ENCODE peak calls at places on chromosomes 11 and 22, in eight cellular contexts. X, N, L, U, H, F, G and O are unnamed samples.

GRCh38 chr11:117925198-117925925 is 3.8 kb downstream of the TMPRSS13 start:
- DNase-seq in G (no peak), X (no peak), U (no peak), L (no peak), F (no peak), N (no peak), H (no peak), O (no peak)

GRCh38 chr11:20035701-20036601 is 124.3 kb downstream of the DBX1 start:
- DNase-seq in U (no peak), N (no peak), L (no peak), H (no peak), G (peak), X (no peak), F (no peak), O (no peak)

GRCh38 chr22:49930128-49930527 is 11.7 kb downstream of the CRELD2 start:
- DNase-seq in U (no peak), F (no peak), H (no peak), X (no peak), G (no peak), N (no peak), L (no peak), O (no peak)

GRCh38 chr11:4932751-4933150 is 8.6 kb upstream of the OR51G1 start:
- DNase-seq in G (no peak), L (no peak), H (no peak), X (no peak), F (no peak), U (no peak), N (no peak), O (no peak)

GRCh38 chr11:22466809-22467208 is 128.6 kb downstream of the SLC17A6 start:
- DNase-seq in X (no peak), H (no peak), G (peak), U (peak), F (no peak), N (no peak), L (no peak), O (no peak)

GRCh38 chr22:29332886-29333496 is 17.5 kb upstream of the RASL10A start:
- DNase-seq in G (no peak), U (no peak), F (no peak), N (no peak), X (no peak), L (no peak), H (no peak), O (no peak)

GRCh38 chr11:117934526-117935307 is 5.5 kb upstream of the TMPRSS13 start:
- DNase-seq in H (no peak), X (no peak), L (no peak), G (no peak), N (no peak), F (no peak), U (no peak), O (no peak)

GRCh38 chr11:123694551-123694950 is 40.1 kb upstream of the SCN3B start:
- DNase-seq in U (no peak), L (no peak), F (no peak), G (no peak), H (no peak), N (no peak), X (no peak), O (no peak)

GRCh38 chr11:65575568-65576231 is at the start of gene EHBP1L1:
- DNase-seq in X (peak), U (no peak), H (peak), F (peak), G (peak), L (peak), N (no peak), O (no peak)

GRCh38 chr11:13339196-13340153 is 61.9 kb downstream of the BMAL1 start:
- DNase-seq in L (no peak), X (no peak), N (no peak), F (no peak), G (peak), U (peak), H (no peak), O (no peak)

GRCh38 chr11:123413636-123414035 is 16.4 kb upstream of the GRAMD1B start:
- DNase-seq in L (peak), F (no peak), U (no peak), G (no peak), X (no peak), N (no peak), H (no peak), O (no peak)

GRCh38 chr11:76744186-76745058 is 38.7 kb upstream of the TSKU start:
- DNase-seq in G (no peak), N (peak), U (no peak), F (peak), H (peak), X (no peak), L (peak), O (no peak)

GRCh38 chr11:76793834-76794291 is 10.7 kb downstream of the TSKU start:
- DNase-seq in X (no peak), G (no peak), L (no peak), H (no peak), F (no peak), U (no peak), N (no peak), O (no peak)

GRCh38 chr22:46278656-46279645 is 11.1 kb downstream of the TTC38 start:
- DNase-seq in L (no peak), G (no peak), H (no peak), F (no peak), X (no peak), U (no peak), N (no peak), O (no peak)

GRCh38 chr11:72652871-72653615 is 21.2 kb downstream of the PDE2A start:
- DNase-seq in U (no peak), L (peak), N (no peak), G (no peak), H (no peak), F (no peak), X (no peak), O (no peak)

GRCh38 chr22:32723632-32724031 is 77.9 kb upstream of the TIMP3 start:
- DNase-seq in G (peak), H (peak), U (no peak), F (peak), X (peak), N (peak), L (peak), O (no peak)

GRCh38 chr11:11581493-11581880 is 40.3 kb downstream of the GALNT18 start:
- DNase-seq in N (no peak), U (no peak), H (no peak), F (no peak), X (no peak), L (no peak), G (no peak), O (no peak)

GRCh38 chr22:22519591-22519990 is 479 bp downstream of the ZNF280A start:
- DNase-seq in X (no peak), H (no peak), U (no peak), F (no peak), N (no peak), G (no peak), L (no peak), O (no peak)

GRCh38 chr22:50304528-50305392 is 2.7 kb downstream of the PLXNB2 start:
- DNase-seq in G (peak), U (no peak), H (peak), L (no peak), F (peak), N (no peak), X (no peak), O (no peak)

GRCh38 chr11:129881570-129882170 is 13.7 kb downstream of the NFRKB start:
- DNase-seq in X (peak), G (peak), F (peak), H (no peak), N (no peak), L (peak), U (no peak), O (no peak)

GRCh38 chr22:17217179-17217578 is 2.1 kb downstream of the ADA2 start:
- DNase-seq in X (peak), U (no peak), N (no peak), F (no peak), L (no peak), G (no peak), H (no peak), O (no peak)

GRCh38 chr11:79076526-79077115 is 364.2 kb downstream of the TENM4 start:
- DNase-seq in G (no peak), L (peak), U (no peak), N (peak), F (peak), X (peak), H (peak), O (no peak)

GRCh38 chr11:2377511-2378443 is 667 bp downstream of the CD81 start:
- DNase-seq in F (peak), N (peak), G (peak), H (peak), X (peak), U (no peak), L (peak), O (no peak)

GRCh38 chr11:975824-976223 is 50.2 kb downstream of the AP2A2 start:
- DNase-seq in G (peak), H (no peak), L (no peak), U (no peak), N (no peak), X (peak), F (no peak), O (no peak)

GRCh38 chr22:23816552-23816976 is 22.2 kb downstream of the DERL3 start:
- DNase-seq in H (no peak), U (no peak), X (no peak), N (no peak), G (no peak), F (no peak), L (no peak), O (no peak)

GRCh38 chr11:100687630-100688395 is 725 bp downstream of the ARHGAP42 start:
- DNase-seq in G (peak), L (peak), F (peak), N (peak), U (peak), H (peak), X (no peak), O (peak)

GRCh38 chr11:66683877-66684276 is 6.2 kb upstream of the RBM4B start:
- DNase-seq in H (no peak), X (no peak), F (no peak), U (no peak), N (no peak), L (no peak), G (no peak), O (no peak)

GRCh38 chr11:84215671-84216070 is 929.5 kb upstream of the CCDC90B start:
- DNase-seq in F (no peak), L (no peak), G (no peak), H (no peak), N (no peak), X (no peak), U (no peak), O (no peak)

GRCh38 chr11:84212467-84213390 is 926.6 kb upstream of the CCDC90B start:
- DNase-seq in U (no peak), L (no peak), X (no peak), G (no peak), F (no peak), H (no peak), N (no peak), O (no peak)

GRCh38 chr11:84214557-84214956 is 928.4 kb upstream of the CCDC90B start:
- DNase-seq in H (no peak), X (no peak), N (no peak), G (no peak), F (no peak), L (no peak), U (no peak), O (no peak)

GRCh38 chr11:84218318-84218717 is 932.2 kb upstream of the CCDC90B start:
- DNase-seq in L (no peak), X (no peak), N (no peak), G (no peak), F (no peak), U (no peak), H (no peak), O (no peak)
- H3K4me3 ChIP-seq in L (no peak), X (no peak), N (no peak), G (no peak), F (no peak), U (no peak), H (no peak), O (no peak)

GRCh38 chr22:20430641-20431519 is 6.7 kb downstream of the SCARF2 start:
- DNase-seq in N (no peak), F (peak), G (no peak), H (peak), U (no peak), X (no peak), L (peak), O (no peak)

GRCh38 chr22:20427945-20428417 is 9.6 kb downstream of the SCARF2 start:
- DNase-seq in L (no peak), F (no peak), G (no peak), H (no peak), U (no peak), X (no peak), N (no peak), O (no peak)

GRCh38 chr22:20430101-20430640 is 7.5 kb downstream of the SCARF2 start:
- DNase-seq in H (no peak), U (no peak), X (no peak), F (no peak), L (no peak), G (no peak), N (no peak), O (no peak)

GRCh38 chr22:20428496-20429253 is 8.9 kb downstream of the SCARF2 start:
- DNase-seq in X (no peak), H (no peak), N (no peak), G (no peak), U (no peak), F (no peak), L (no peak), O (no peak)

DNA sequence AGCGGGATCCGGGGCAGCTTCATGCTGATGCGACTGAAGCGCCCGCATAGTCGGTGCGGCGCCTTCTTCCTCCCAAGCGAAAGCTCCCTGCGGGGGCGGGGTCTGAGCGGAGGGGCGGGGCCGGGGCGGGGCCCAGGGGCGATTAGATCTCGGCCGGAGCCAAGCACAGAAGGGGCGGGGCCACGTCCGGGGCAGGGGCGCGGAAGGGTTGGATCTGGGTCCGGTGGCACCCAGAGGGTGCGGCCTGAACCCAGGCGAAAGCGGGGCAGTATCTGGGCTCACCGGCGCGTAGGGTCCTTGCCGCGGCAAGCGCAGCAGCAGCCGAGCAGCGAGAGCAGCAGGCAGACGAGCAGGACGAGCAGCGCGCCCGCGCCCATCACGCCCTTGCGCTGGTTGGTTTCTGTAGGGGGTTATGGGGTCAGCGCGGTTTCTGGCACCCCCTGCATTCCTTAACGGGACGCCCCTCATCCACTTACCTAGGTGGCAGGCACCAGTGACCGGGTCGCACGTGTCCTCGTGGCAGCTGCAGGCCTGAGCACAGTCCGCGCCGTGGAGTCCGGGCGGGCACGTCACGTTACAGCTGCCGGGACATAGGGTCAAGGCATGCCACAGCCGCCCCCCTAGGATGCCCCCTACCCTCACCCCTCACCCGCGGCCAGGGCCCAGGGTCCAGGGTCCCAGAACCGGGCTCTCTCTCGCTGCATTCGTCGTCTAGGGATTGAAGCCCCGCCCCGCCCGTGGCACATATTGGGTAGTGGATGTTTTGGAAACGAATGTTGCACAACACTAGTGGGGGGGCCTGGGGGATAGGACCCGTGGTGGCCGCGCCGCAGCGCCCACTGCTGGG is 8.1 kb downstream of the SCARF2 start:
- DNase-seq in G (no peak), X (peak), H (peak), N (no peak), F (peak), L (peak), U (no peak), O (no peak)
- H3K4me3 ChIP-seq in G (no peak), X (peak), H (peak), N (peak), F (peak), L (peak), U (no peak), O (no peak)

GRCh38 chr11:69296890-69297224 is 2.9 kb downstream of the MYEOV start:
- DNase-seq in N (no peak), X (no peak), H (peak), U (no peak), F (no peak), L (no peak), G (no peak), O (no peak)

GRCh38 chr11:69294621-69295078 is 695 bp downstream of the MYEOV start:
- DNase-seq in N (no peak), L (no peak), G (no peak), H (no peak), U (no peak), X (no peak), F (no peak), O (no peak)

GRCh38 chr11:69295079-69295994 is 1.4 kb downstream of the MYEOV start:
- DNase-seq in G (no peak), F (no peak), U (no peak), X (peak), H (no peak), N (no peak), L (no peak), O (no peak)

GRCh38 chr11:69297225-69297925 is 3.4 kb downstream of the MYEOV start:
- DNase-seq in L (peak), H (peak), X (peak), G (peak), U (peak), F (peak), N (peak), O (no peak)

GRCh38 chr11:69295995-69296889 is 2.3 kb downstream of the MYEOV start:
- DNase-seq in G (peak), N (peak), X (peak), F (no peak), H (peak), L (no peak), U (no peak), O (no peak)
- H3K4me3 ChIP-seq in G (no peak), N (no peak), X (peak), F (no peak), H (no peak), L (no peak), U (no peak), O (no peak)

GRCh38 chr22:30392661-30393321 is 4.0 kb upstream of the SEC14L2 start:
- DNase-seq in G (no peak), U (no peak), F (no peak), N (no peak), H (no peak), X (peak), L (no peak), O (no peak)
- H3K4me3 ChIP-seq in G (no peak), U (no peak), F (no peak), N (no peak), H (no peak), X (peak), L (no peak), O (no peak)

GRCh38 chr11:118956094-118956846 is at the start of gene UPK2:
- DNase-seq in H (peak), L (peak), X (peak), U (no peak), G (peak), F (peak), N (peak), O (peak)
- H3K4me3 ChIP-seq in H (no peak), L (no peak), X (no peak), U (no peak), G (no peak), F (no peak), N (no peak), O (no peak)

DNA sequence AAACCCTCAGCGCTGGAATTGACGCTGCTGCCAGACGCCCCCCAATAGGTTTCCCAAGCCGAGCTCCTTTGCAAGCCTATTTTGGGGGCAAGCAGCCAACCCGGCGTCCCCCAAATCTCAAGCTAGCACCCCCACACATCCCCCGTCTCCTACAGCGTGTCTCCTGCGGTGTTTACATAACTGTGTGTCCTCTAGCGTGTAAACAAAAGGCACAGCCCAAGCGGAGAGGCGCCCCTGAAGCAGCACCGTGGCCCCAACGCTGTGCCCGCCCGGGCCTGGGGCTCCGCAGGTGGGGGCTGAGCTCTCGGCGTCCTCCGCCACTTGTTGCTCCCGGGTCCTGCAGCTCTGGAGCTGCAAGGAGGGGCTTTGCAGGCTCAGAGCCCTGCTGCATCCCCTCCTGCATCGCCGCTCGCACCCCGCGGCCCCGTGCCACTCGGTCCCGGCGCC is 1.6 kb downstream of the CADM1 start:
- DNase-seq in F (no peak), G (no peak), H (no peak), X (no peak), N (no peak), U (no peak), L (no peak), O (no peak)
- H3K4me3 ChIP-seq in F (peak), G (peak), H (peak), X (peak), N (peak), U (peak), L (peak), O (peak)

DNA sequence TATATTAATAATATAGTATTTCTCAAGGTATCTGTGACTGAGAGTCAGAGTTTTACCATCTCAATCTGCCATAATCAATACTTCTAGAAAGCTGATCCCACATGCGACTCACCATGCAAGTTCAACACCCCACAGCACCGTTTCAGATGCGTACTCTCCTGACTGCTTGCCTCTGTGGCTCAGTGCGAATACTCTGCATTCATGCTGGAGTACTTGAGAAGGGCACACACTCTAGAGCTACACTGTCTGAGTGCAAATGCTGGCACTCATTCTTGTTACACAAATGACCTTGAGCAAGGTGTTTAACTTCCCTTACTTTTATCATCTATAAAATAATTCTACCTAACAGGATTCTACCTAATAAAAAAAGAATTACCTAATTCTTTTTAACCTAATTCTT is 12.5 kb downstream of the SNU13 start:
- DNase-seq in U (no peak), X (no peak), H (no peak), F (no peak), N (no peak), G (no peak), L (no peak), O (no peak)
- H3K4me3 ChIP-seq in U (no peak), X (no peak), H (no peak), F (no peak), N (no peak), G (no peak), L (no peak), O (no peak)